ENCODE peak calls at places on chromosomes 4 and X, in nine cellular contexts. K, E, X, V, T, A, H, B and S are unnamed samples.

GRCh38 chr4:95544433-95545103 is 4.2 kb downstream of the UNC5C start:
- DNase-seq in K (no peak), E (no peak), X (no peak), V (no peak), T (no peak), A (no peak), H (no peak), B (no peak), S (no peak)

GRCh38 chr4:82801910-82802521 is 3.4 kb upstream of the SCD5 start:
- DNase-seq in K (no peak), E (no peak), X (no peak), V (no peak), T (no peak), A (no peak), H (no peak), B (peak; percentile 49), S (peak; percentile 62)

GRCh38 chr4:126916626-126917140 is 716.1 kb upstream of the INTU start:
- DNase-seq in K (no peak), E (no peak), X (peak; percentile 64), V (no peak), T (no peak), A (no peak), H (no peak), B (no peak), S (no peak)

GRCh38 chr4:43968041-43968440 is 480.6 kb downstream of the KCTD8 start:
- DNase-seq in K (no peak), E (no peak), X (no peak), V (no peak), T (no peak), A (no peak), H (no peak), B (no peak), S (no peak)

GRCh38 chrX:10008483-10009056 is 41.4 kb downstream of the CLDN34 start:
- DNase-seq in K (no peak), E (no peak), X (no peak), V (no peak), T (no peak), A (no peak), H (no peak), B (no peak), S (no peak)

GRCh38 chr4:184806246-184806550 is 19.6 kb downstream of the ACSL1 start:
- DNase-seq in K (no peak), E (no peak), X (no peak), V (no peak), T (no peak), A (no peak), H (no peak), B (no peak), S (no peak)

GRCh38 chr4:78578674-78579430 is 27.3 kb downstream of the ANXA3 start:
- DNase-seq in K (no peak), E (no peak), X (no peak), V (no peak), T (no peak), A (no peak), H (no peak), B (no peak), S (no peak)

GRCh38 chr4:14284578-14284977 is 657.1 kb upstream of the BOD1L1 start:
- DNase-seq in K (no peak), E (no peak), X (no peak), V (no peak), T (no peak), A (no peak), H (no peak), B (no peak), S (no peak)

GRCh38 chrX:49976682-49977197 is 54.3 kb downstream of the CLCN5 start:
- DNase-seq in K (no peak), E (no peak), X (no peak), V (no peak), T (no peak), A (no peak), H (no peak), B (no peak), S (no peak)

GRCh38 chr4:127732623-127733199 is 2.5 kb downstream of the SLC25A31 start:
- DNase-seq in K (no peak), E (no peak), X (peak; percentile 4), V (no peak), T (peak; percentile 16), A (no peak), H (peak; percentile 27), B (peak; percentile 77), S (peak; percentile 81)

GRCh38 chrX:45824471-45824870 is 623.8 kb upstream of the DIPK2B start:
- DNase-seq in K (no peak), E (peak; percentile 16), X (peak; percentile 70), V (no peak), T (no peak), A (peak; percentile 89), H (no peak), B (peak; percentile 96), S (peak; percentile 89)

GRCh38 chrX:19902110-19902509 is 14.7 kb upstream of the SH3KBP1 start:
- DNase-seq in K (no peak), E (no peak), X (no peak), V (no peak), T (no peak), A (no peak), H (no peak), B (no peak), S (no peak)

GRCh38 chrX:118356154-118356701 is 10.3 kb downstream of the WDR44 start:
- DNase-seq in K (no peak), E (no peak), X (no peak), V (no peak), T (no peak), A (no peak), H (no peak), B (no peak), S (no peak)

GRCh38 chr4:3193531-3194203 is 55.3 kb upstream of the MSANTD1 start:
- DNase-seq in K (no peak), E (no peak), X (no peak), V (no peak), T (no peak), A (no peak), H (no peak), B (peak; percentile 16), S (peak; percentile 7)

GRCh38 chr4:128256539-128256938 is 31.1 kb downstream of the PGRMC2 start:
- DNase-seq in K (no peak), E (no peak), X (no peak), V (no peak), T (no peak), A (no peak), H (no peak), B (no peak), S (no peak)

GRCh38 chr4:122341906-122342305 is 36.9 kb upstream of the ADAD1 start:
- DNase-seq in K (no peak), E (no peak), X (peak; percentile 66), V (no peak), T (no peak), A (no peak), H (no peak), B (peak; percentile 30), S (no peak)

GRCh38 chrX:154718607-154719006 is 32.3 kb downstream of the GAB3 start:
- DNase-seq in K (no peak), E (no peak), X (no peak), V (no peak), T (no peak), A (no peak), H (no peak), B (no peak), S (no peak)

GRCh38 chr4:44662623-44663006 is 11.2 kb upstream of the YIPF7 start:
- DNase-seq in K (no peak), E (no peak), X (no peak), V (no peak), T (no peak), A (no peak), H (no peak), B (no peak), S (no peak)

GRCh38 chr4:34271479-34272355 is 1972.6 kb downstream of the ARAP2 start:
- DNase-seq in K (no peak), E (no peak), X (no peak), V (no peak), T (no peak), A (no peak), H (no peak), B (peak; percentile 45), S (no peak)

GRCh38 chr4:8771666-8772065 is 100.0 kb downstream of the HMX1 start:
- DNase-seq in K (no peak), E (no peak), X (no peak), V (no peak), T (no peak), A (peak; percentile 21), H (no peak), B (no peak), S (no peak)

GRCh38 chrX:100494570-100494969 is 84.5 kb upstream of the PCDH19 start:
- DNase-seq in K (no peak), E (peak; percentile 12), X (no peak), V (no peak), T (no peak), A (no peak), H (no peak), B (peak; percentile 22), S (no peak)

GRCh38 chr4:187565416-187565815 is 430.2 kb upstream of the ZFP42 start:
- DNase-seq in K (no peak), E (no peak), X (no peak), V (no peak), T (no peak), A (no peak), H (no peak), B (no peak), S (no peak)

GRCh38 chr4:183989471-183989870 is 84.4 kb downstream of the STOX2 start:
- DNase-seq in K (no peak), E (no peak), X (peak; percentile 19), V (no peak), T (no peak), A (no peak), H (no peak), B (no peak), S (no peak)

GRCh38 chr4:169094656-169095231 is 84.7 kb upstream of the CBR4 start:
- DNase-seq in K (no peak), E (no peak), X (no peak), V (no peak), T (no peak), A (no peak), H (no peak), B (no peak), S (no peak)

GRCh38 chr4:85842540-85842939 is 367.6 kb downstream of the ARHGAP24 start:
- DNase-seq in K (no peak), E (peak; percentile 41), X (no peak), V (peak; percentile 17), T (peak; percentile 14), A (no peak), H (peak; percentile 64), B (peak; percentile 12), S (no peak)

GRCh38 chrX:140507223-140507981 is 2.5 kb upstream of the SOX3 start:
- DNase-seq in K (no peak), E (no peak), X (no peak), V (no peak), T (no peak), A (no peak), H (no peak), B (peak; percentile 67), S (no peak)

GRCh38 chrX:2934715-2935363 is 5.7 kb upstream of the ARSD start:
- DNase-seq in K (no peak), E (no peak), X (no peak), V (no peak), T (no peak), A (no peak), H (no peak), B (no peak), S (no peak)

GRCh38 chr4:137470806-137471205 is 61.5 kb downstream of the PCDH18 start:
- DNase-seq in K (no peak), E (no peak), X (no peak), V (no peak), T (peak; percentile 63), A (no peak), H (no peak), B (peak; percentile 29), S (no peak)

GRCh38 chr4:185541251-185541671 is 6.0 kb upstream of the PDLIM3 start:
- DNase-seq in K (no peak), E (peak; percentile 31), X (no peak), V (peak; percentile 6), T (no peak), A (no peak), H (no peak), B (no peak), S (no peak)

GRCh38 chrX:126836195-126836594 is 16.7 kb downstream of the PRR32 start:
- DNase-seq in K (no peak), E (no peak), X (no peak), V (no peak), T (no peak), A (no peak), H (peak; percentile 18), B (no peak), S (no peak)

GRCh38 chrX:40171513-40172168 is 73.9 kb upstream of the BCOR start:
- DNase-seq in K (no peak), E (no peak), X (no peak), V (no peak), T (no peak), A (no peak), H (no peak), B (peak; percentile 36), S (no peak)